ENCODE peak calls at places on chromosomes 2 and 18, in nine cellular contexts. One of them, this sample, is unnamed.

GRCh38 chr18:629303-630150 is 27.9 kb upstream of the TYMS start:
- DNase-seq in activated CD4-positive, alpha-beta T cell treated with anti-CD3 and anti-CD28 coated beads, Interleukin-2, amount 50 U/mL, for 48 hours: peak; percentile 8
- DNase-seq in H9: no peak
- DNase-seq in amygdala: no peak
- DNase-seq in memory B cell: no peak
- DNase-seq in GM23338: peak; percentile 50
- DNase-seq in NCI-H774: no peak
- DNase-seq in activated CD8-positive, alpha-beta memory T cell treated with anti-CD3 and anti-CD28 coated beads, Interleukin-2, amount 50 U/mL, for 4 hours: no peak
- DNase-seq in H54: no peak
- DNase-seq in this sample: no peak

GRCh38 chr2:26412091-26412673 is 10.5 kb downstream of the DRC1 start:
- DNase-seq in activated CD4-positive, alpha-beta T cell treated with anti-CD3 and anti-CD28 coated beads, Interleukin-2, amount 50 U/mL, for 48 hours: no peak
- DNase-seq in H9: no peak
- DNase-seq in amygdala: no peak
- DNase-seq in memory B cell: no peak
- DNase-seq in GM23338: no peak
- DNase-seq in NCI-H774: no peak
- DNase-seq in activated CD8-positive, alpha-beta memory T cell treated with anti-CD3 and anti-CD28 coated beads, Interleukin-2, amount 50 U/mL, for 4 hours: no peak
- DNase-seq in H54: no peak
- DNase-seq in this sample: peak; percentile 37

GRCh38 chr18:57242285-57242684 is 95.4 kb downstream of the BOD1L2 start:
- DNase-seq in activated CD4-positive, alpha-beta T cell treated with anti-CD3 and anti-CD28 coated beads, Interleukin-2, amount 50 U/mL, for 48 hours: no peak
- DNase-seq in H9: no peak
- DNase-seq in amygdala: no peak
- DNase-seq in memory B cell: no peak
- DNase-seq in GM23338: no peak
- DNase-seq in NCI-H774: no peak
- DNase-seq in activated CD8-positive, alpha-beta memory T cell treated with anti-CD3 and anti-CD28 coated beads, Interleukin-2, amount 50 U/mL, for 4 hours: no peak
- DNase-seq in H54: no peak
- DNase-seq in this sample: no peak

GRCh38 chr18:32389868-32390267 is 80.8 kb downstream of the GAREM1 start:
- DNase-seq in activated CD4-positive, alpha-beta T cell treated with anti-CD3 and anti-CD28 coated beads, Interleukin-2, amount 50 U/mL, for 48 hours: no peak
- DNase-seq in H9: no peak
- DNase-seq in amygdala: no peak
- DNase-seq in memory B cell: no peak
- DNase-seq in GM23338: no peak
- DNase-seq in NCI-H774: peak; percentile 64
- DNase-seq in activated CD8-positive, alpha-beta memory T cell treated with anti-CD3 and anti-CD28 coated beads, Interleukin-2, amount 50 U/mL, for 4 hours: no peak
- DNase-seq in H54: no peak
- DNase-seq in this sample: no peak

GRCh38 chr2:227388537-227389011 is 825 bp upstream of the SCYGR1 start:
- DNase-seq in activated CD4-positive, alpha-beta T cell treated with anti-CD3 and anti-CD28 coated beads, Interleukin-2, amount 50 U/mL, for 48 hours: no peak
- DNase-seq in H9: no peak
- DNase-seq in amygdala: no peak
- DNase-seq in memory B cell: no peak
- DNase-seq in GM23338: no peak
- DNase-seq in NCI-H774: no peak
- DNase-seq in activated CD8-positive, alpha-beta memory T cell treated with anti-CD3 and anti-CD28 coated beads, Interleukin-2, amount 50 U/mL, for 4 hours: no peak
- DNase-seq in H54: peak; percentile 45
- DNase-seq in this sample: no peak

GRCh38 chr2:108444941-108445840 is 3.8 kb upstream of the GCC2 start:
- DNase-seq in activated CD4-positive, alpha-beta T cell treated with anti-CD3 and anti-CD28 coated beads, Interleukin-2, amount 50 U/mL, for 48 hours: no peak
- DNase-seq in H9: peak; percentile 57
- DNase-seq in amygdala: no peak
- DNase-seq in memory B cell: no peak
- DNase-seq in GM23338: no peak
- DNase-seq in NCI-H774: no peak
- DNase-seq in activated CD8-positive, alpha-beta memory T cell treated with anti-CD3 and anti-CD28 coated beads, Interleukin-2, amount 50 U/mL, for 4 hours: no peak
- DNase-seq in H54: no peak
- DNase-seq in this sample: no peak

GRCh38 chr2:145411493-145411892 is 891.6 kb upstream of the ZEB2 start:
- DNase-seq in activated CD4-positive, alpha-beta T cell treated with anti-CD3 and anti-CD28 coated beads, Interleukin-2, amount 50 U/mL, for 48 hours: no peak
- DNase-seq in H9: no peak
- DNase-seq in amygdala: no peak
- DNase-seq in memory B cell: peak; percentile 21
- DNase-seq in GM23338: no peak
- DNase-seq in NCI-H774: no peak
- DNase-seq in activated CD8-positive, alpha-beta memory T cell treated with anti-CD3 and anti-CD28 coated beads, Interleukin-2, amount 50 U/mL, for 4 hours: no peak
- DNase-seq in H54: no peak
- DNase-seq in this sample: no peak

GRCh38 chr2:23669413-23670244 is 257.3 kb downstream of the ATAD2B start:
- DNase-seq in activated CD4-positive, alpha-beta T cell treated with anti-CD3 and anti-CD28 coated beads, Interleukin-2, amount 50 U/mL, for 48 hours: no peak
- DNase-seq in H9: no peak
- DNase-seq in amygdala: no peak
- DNase-seq in memory B cell: no peak
- DNase-seq in GM23338: no peak
- DNase-seq in NCI-H774: no peak
- DNase-seq in activated CD8-positive, alpha-beta memory T cell treated with anti-CD3 and anti-CD28 coated beads, Interleukin-2, amount 50 U/mL, for 4 hours: no peak
- DNase-seq in H54: no peak
- DNase-seq in this sample: no peak

GRCh38 chr2:189803431-189803830 is 19.2 kb downstream of the PMS1 start:
- DNase-seq in activated CD4-positive, alpha-beta T cell treated with anti-CD3 and anti-CD28 coated beads, Interleukin-2, amount 50 U/mL, for 48 hours: no peak
- DNase-seq in H9: no peak
- DNase-seq in amygdala: no peak
- DNase-seq in memory B cell: no peak
- DNase-seq in GM23338: no peak
- DNase-seq in NCI-H774: no peak
- DNase-seq in activated CD8-positive, alpha-beta memory T cell treated with anti-CD3 and anti-CD28 coated beads, Interleukin-2, amount 50 U/mL, for 4 hours: no peak
- DNase-seq in H54: no peak
- DNase-seq in this sample: no peak

GRCh38 chr2:23756593-23757292 is 170.2 kb downstream of the ATAD2B start:
- DNase-seq in activated CD4-positive, alpha-beta T cell treated with anti-CD3 and anti-CD28 coated beads, Interleukin-2, amount 50 U/mL, for 48 hours: no peak
- DNase-seq in H9: no peak
- DNase-seq in amygdala: no peak
- DNase-seq in memory B cell: no peak
- DNase-seq in GM23338: no peak
- DNase-seq in NCI-H774: no peak
- DNase-seq in activated CD8-positive, alpha-beta memory T cell treated with anti-CD3 and anti-CD28 coated beads, Interleukin-2, amount 50 U/mL, for 4 hours: no peak
- DNase-seq in H54: no peak
- DNase-seq in this sample: no peak

GRCh38 chr2:37636209-37637077 is 35.0 kb downstream of the CDC42EP3 start:
- DNase-seq in activated CD4-positive, alpha-beta T cell treated with anti-CD3 and anti-CD28 coated beads, Interleukin-2, amount 50 U/mL, for 48 hours: no peak
- DNase-seq in H9: no peak
- DNase-seq in amygdala: no peak
- DNase-seq in memory B cell: no peak
- DNase-seq in GM23338: no peak
- DNase-seq in NCI-H774: no peak
- DNase-seq in activated CD8-positive, alpha-beta memory T cell treated with anti-CD3 and anti-CD28 coated beads, Interleukin-2, amount 50 U/mL, for 4 hours: no peak
- DNase-seq in H54: no peak
- DNase-seq in this sample: no peak

GRCh38 chr2:238239872-238240760 is at the start of gene HES6:
- DNase-seq in activated CD4-positive, alpha-beta T cell treated with anti-CD3 and anti-CD28 coated beads, Interleukin-2, amount 50 U/mL, for 48 hours: peak; percentile 84
- DNase-seq in H9: peak; percentile 94
- DNase-seq in amygdala: peak; percentile 83
- DNase-seq in memory B cell: peak; percentile 69
- DNase-seq in GM23338: peak; percentile 95
- DNase-seq in NCI-H774: peak; percentile 93
- DNase-seq in activated CD8-positive, alpha-beta memory T cell treated with anti-CD3 and anti-CD28 coated beads, Interleukin-2, amount 50 U/mL, for 4 hours: peak; percentile 69
- DNase-seq in H54: peak; percentile 97
- DNase-seq in this sample: peak; percentile 96

GRCh38 chr2:70946832-70947442 is 11.2 kb downstream of the ATP6V1B1 start:
- DNase-seq in activated CD4-positive, alpha-beta T cell treated with anti-CD3 and anti-CD28 coated beads, Interleukin-2, amount 50 U/mL, for 48 hours: peak; percentile 68
- DNase-seq in H9: peak; percentile 68
- DNase-seq in amygdala: peak; percentile 24
- DNase-seq in memory B cell: peak; percentile 50
- DNase-seq in GM23338: peak; percentile 86
- DNase-seq in NCI-H774: peak; percentile 14
- DNase-seq in activated CD8-positive, alpha-beta memory T cell treated with anti-CD3 and anti-CD28 coated beads, Interleukin-2, amount 50 U/mL, for 4 hours: peak; percentile 44
- DNase-seq in H54: peak; percentile 42
- DNase-seq in this sample: no peak

GRCh38 chr18:12305930-12306629 is 2.0 kb upstream of the TUBB6 start:
- DNase-seq in activated CD4-positive, alpha-beta T cell treated with anti-CD3 and anti-CD28 coated beads, Interleukin-2, amount 50 U/mL, for 48 hours: no peak
- DNase-seq in H9: peak; percentile 56
- DNase-seq in amygdala: no peak
- DNase-seq in memory B cell: no peak
- DNase-seq in GM23338: peak; percentile 57
- DNase-seq in NCI-H774: no peak
- DNase-seq in activated CD8-positive, alpha-beta memory T cell treated with anti-CD3 and anti-CD28 coated beads, Interleukin-2, amount 50 U/mL, for 4 hours: no peak
- DNase-seq in H54: no peak
- DNase-seq in this sample: no peak

GRCh38 chr18:76451475-76452331 is 43.3 kb downstream of the ZNF516 start:
- DNase-seq in activated CD4-positive, alpha-beta T cell treated with anti-CD3 and anti-CD28 coated beads, Interleukin-2, amount 50 U/mL, for 48 hours: no peak
- DNase-seq in H9: peak; percentile 27
- DNase-seq in amygdala: no peak
- DNase-seq in memory B cell: no peak
- DNase-seq in GM23338: peak; percentile 35
- DNase-seq in NCI-H774: no peak
- DNase-seq in activated CD8-positive, alpha-beta memory T cell treated with anti-CD3 and anti-CD28 coated beads, Interleukin-2, amount 50 U/mL, for 4 hours: no peak
- DNase-seq in H54: no peak
- DNase-seq in this sample: no peak

GRCh38 chr2:233121856-233122255 is 61.7 kb downstream of the INPP5D start:
- DNase-seq in activated CD4-positive, alpha-beta T cell treated with anti-CD3 and anti-CD28 coated beads, Interleukin-2, amount 50 U/mL, for 48 hours: no peak
- DNase-seq in H9: no peak
- DNase-seq in amygdala: no peak
- DNase-seq in memory B cell: no peak
- DNase-seq in GM23338: no peak
- DNase-seq in NCI-H774: no peak
- DNase-seq in activated CD8-positive, alpha-beta memory T cell treated with anti-CD3 and anti-CD28 coated beads, Interleukin-2, amount 50 U/mL, for 4 hours: no peak
- DNase-seq in H54: no peak
- DNase-seq in this sample: no peak

GRCh38 chr18:75083131-75083530 is 125.8 kb downstream of the PTGR3 start:
- DNase-seq in activated CD4-positive, alpha-beta T cell treated with anti-CD3 and anti-CD28 coated beads, Interleukin-2, amount 50 U/mL, for 48 hours: no peak
- DNase-seq in H9: no peak
- DNase-seq in amygdala: no peak
- DNase-seq in memory B cell: no peak
- DNase-seq in GM23338: no peak
- DNase-seq in NCI-H774: no peak
- DNase-seq in activated CD8-positive, alpha-beta memory T cell treated with anti-CD3 and anti-CD28 coated beads, Interleukin-2, amount 50 U/mL, for 4 hours: no peak
- DNase-seq in H54: no peak
- DNase-seq in this sample: no peak

GRCh38 chr2:54809814-54810213 is 86.4 kb downstream of the EML6 start:
- DNase-seq in activated CD4-positive, alpha-beta T cell treated with anti-CD3 and anti-CD28 coated beads, Interleukin-2, amount 50 U/mL, for 48 hours: no peak
- DNase-seq in H9: no peak
- DNase-seq in amygdala: no peak
- DNase-seq in memory B cell: no peak
- DNase-seq in GM23338: no peak
- DNase-seq in NCI-H774: no peak
- DNase-seq in activated CD8-positive, alpha-beta memory T cell treated with anti-CD3 and anti-CD28 coated beads, Interleukin-2, amount 50 U/mL, for 4 hours: no peak
- DNase-seq in H54: no peak
- DNase-seq in this sample: no peak

GRCh38 chr18:9876867-9877654 is 8.7 kb upstream of the TXNDC2 start:
- DNase-seq in activated CD4-positive, alpha-beta T cell treated with anti-CD3 and anti-CD28 coated beads, Interleukin-2, amount 50 U/mL, for 48 hours: peak; percentile 13
- DNase-seq in H9: no peak
- DNase-seq in amygdala: no peak
- DNase-seq in memory B cell: no peak
- DNase-seq in GM23338: peak; percentile 27
- DNase-seq in NCI-H774: no peak
- DNase-seq in activated CD8-positive, alpha-beta memory T cell treated with anti-CD3 and anti-CD28 coated beads, Interleukin-2, amount 50 U/mL, for 4 hours: no peak
- DNase-seq in H54: peak; percentile 29
- DNase-seq in this sample: no peak

GRCh38 chr2:231904161-231904611 is 22.0 kb downstream of the NPPC start:
- DNase-seq in activated CD4-positive, alpha-beta T cell treated with anti-CD3 and anti-CD28 coated beads, Interleukin-2, amount 50 U/mL, for 48 hours: no peak
- DNase-seq in H9: no peak
- DNase-seq in amygdala: no peak
- DNase-seq in memory B cell: no peak
- DNase-seq in GM23338: no peak
- DNase-seq in NCI-H774: no peak
- DNase-seq in activated CD8-positive, alpha-beta memory T cell treated with anti-CD3 and anti-CD28 coated beads, Interleukin-2, amount 50 U/mL, for 4 hours: no peak
- DNase-seq in H54: no peak
- DNase-seq in this sample: no peak

GRCh38 chr2:222547108-222547507 is 108.8 kb downstream of the FARSB start:
- DNase-seq in activated CD4-positive, alpha-beta T cell treated with anti-CD3 and anti-CD28 coated beads, Interleukin-2, amount 50 U/mL, for 48 hours: no peak
- DNase-seq in H9: no peak
- DNase-seq in amygdala: no peak
- DNase-seq in memory B cell: no peak
- DNase-seq in GM23338: no peak
- DNase-seq in NCI-H774: no peak
- DNase-seq in activated CD8-positive, alpha-beta memory T cell treated with anti-CD3 and anti-CD28 coated beads, Interleukin-2, amount 50 U/mL, for 4 hours: no peak
- DNase-seq in H54: no peak
- DNase-seq in this sample: no peak

GRCh38 chr2:27956895-27957294 is 66.4 kb downstream of the BABAM2 start:
- DNase-seq in activated CD4-positive, alpha-beta T cell treated with anti-CD3 and anti-CD28 coated beads, Interleukin-2, amount 50 U/mL, for 48 hours: no peak
- DNase-seq in H9: no peak
- DNase-seq in amygdala: no peak
- DNase-seq in memory B cell: no peak
- DNase-seq in GM23338: no peak
- DNase-seq in NCI-H774: no peak
- DNase-seq in activated CD8-positive, alpha-beta memory T cell treated with anti-CD3 and anti-CD28 coated beads, Interleukin-2, amount 50 U/mL, for 4 hours: no peak
- DNase-seq in H54: no peak
- DNase-seq in this sample: no peak

GRCh38 chr2:86290596-86291327 is 46.7 kb downstream of the REEP1 start:
- DNase-seq in activated CD4-positive, alpha-beta T cell treated with anti-CD3 and anti-CD28 coated beads, Interleukin-2, amount 50 U/mL, for 48 hours: no peak
- DNase-seq in H9: no peak
- DNase-seq in amygdala: no peak
- DNase-seq in memory B cell: no peak
- DNase-seq in GM23338: no peak
- DNase-seq in NCI-H774: no peak
- DNase-seq in activated CD8-positive, alpha-beta memory T cell treated with anti-CD3 and anti-CD28 coated beads, Interleukin-2, amount 50 U/mL, for 4 hours: no peak
- DNase-seq in H54: no peak
- DNase-seq in this sample: no peak

GRCh38 chr18:59385191-59385590 is 26.1 kb upstream of the LMAN1 start:
- DNase-seq in activated CD4-positive, alpha-beta T cell treated with anti-CD3 and anti-CD28 coated beads, Interleukin-2, amount 50 U/mL, for 48 hours: no peak
- DNase-seq in H9: no peak
- DNase-seq in amygdala: no peak
- DNase-seq in memory B cell: no peak
- DNase-seq in GM23338: no peak
- DNase-seq in NCI-H774: no peak
- DNase-seq in activated CD8-positive, alpha-beta memory T cell treated with anti-CD3 and anti-CD28 coated beads, Interleukin-2, amount 50 U/mL, for 4 hours: no peak
- DNase-seq in H54: no peak
- DNase-seq in this sample: no peak

GRCh38 chr2:109162999-109163398 is 34.0 kb downstream of the SH3RF3 start:
- DNase-seq in activated CD4-positive, alpha-beta T cell treated with anti-CD3 and anti-CD28 coated beads, Interleukin-2, amount 50 U/mL, for 48 hours: no peak
- DNase-seq in H9: no peak
- DNase-seq in amygdala: no peak
- DNase-seq in memory B cell: no peak
- DNase-seq in GM23338: no peak
- DNase-seq in NCI-H774: peak; percentile 74
- DNase-seq in activated CD8-positive, alpha-beta memory T cell treated with anti-CD3 and anti-CD28 coated beads, Interleukin-2, amount 50 U/mL, for 4 hours: no peak
- DNase-seq in H54: no peak
- DNase-seq in this sample: no peak

GRCh38 chr2:229927817-229928321 is 5.6 kb downstream of the FBXO36 start:
- DNase-seq in activated CD4-positive, alpha-beta T cell treated with anti-CD3 and anti-CD28 coated beads, Interleukin-2, amount 50 U/mL, for 48 hours: no peak
- DNase-seq in H9: no peak
- DNase-seq in amygdala: no peak
- DNase-seq in memory B cell: no peak
- DNase-seq in GM23338: no peak
- DNase-seq in NCI-H774: no peak
- DNase-seq in activated CD8-positive, alpha-beta memory T cell treated with anti-CD3 and anti-CD28 coated beads, Interleukin-2, amount 50 U/mL, for 4 hours: no peak
- DNase-seq in H54: no peak
- DNase-seq in this sample: no peak

GRCh38 chr18:8073167-8073566 is 506.1 kb downstream of the PTPRM start:
- DNase-seq in activated CD4-positive, alpha-beta T cell treated with anti-CD3 and anti-CD28 coated beads, Interleukin-2, amount 50 U/mL, for 48 hours: no peak
- DNase-seq in H9: no peak
- DNase-seq in amygdala: no peak
- DNase-seq in memory B cell: no peak
- DNase-seq in GM23338: no peak
- DNase-seq in NCI-H774: no peak
- DNase-seq in activated CD8-positive, alpha-beta memory T cell treated with anti-CD3 and anti-CD28 coated beads, Interleukin-2, amount 50 U/mL, for 4 hours: no peak
- DNase-seq in H54: no peak
- DNase-seq in this sample: no peak

GRCh38 chr2:240310645-240311044 is 124.8 kb upstream of the GPC1 start:
- DNase-seq in activated CD4-positive, alpha-beta T cell treated with anti-CD3 and anti-CD28 coated beads, Interleukin-2, amount 50 U/mL, for 48 hours: no peak
- DNase-seq in H9: peak; percentile 17
- DNase-seq in amygdala: no peak
- DNase-seq in memory B cell: no peak
- DNase-seq in GM23338: no peak
- DNase-seq in NCI-H774: no peak
- DNase-seq in activated CD8-positive, alpha-beta memory T cell treated with anti-CD3 and anti-CD28 coated beads, Interleukin-2, amount 50 U/mL, for 4 hours: no peak
- DNase-seq in H54: no peak
- DNase-seq in this sample: no peak

GRCh38 chr2:205934443-205934842 is 151.5 kb downstream of the INO80D start:
- DNase-seq in activated CD4-positive, alpha-beta T cell treated with anti-CD3 and anti-CD28 coated beads, Interleukin-2, amount 50 U/mL, for 48 hours: no peak
- DNase-seq in H9: no peak
- DNase-seq in amygdala: no peak
- DNase-seq in memory B cell: no peak
- DNase-seq in GM23338: peak; percentile 47
- DNase-seq in NCI-H774: no peak
- DNase-seq in activated CD8-positive, alpha-beta memory T cell treated with anti-CD3 and anti-CD28 coated beads, Interleukin-2, amount 50 U/mL, for 4 hours: no peak
- DNase-seq in H54: no peak
- DNase-seq in this sample: no peak

GRCh38 chr18:63031439-63031838 is 288.1 kb downstream of the BCL2 start:
- DNase-seq in activated CD4-positive, alpha-beta T cell treated with anti-CD3 and anti-CD28 coated beads, Interleukin-2, amount 50 U/mL, for 48 hours: no peak
- DNase-seq in H9: no peak
- DNase-seq in amygdala: no peak
- DNase-seq in memory B cell: no peak
- DNase-seq in GM23338: no peak
- DNase-seq in NCI-H774: no peak
- DNase-seq in activated CD8-positive, alpha-beta memory T cell treated with anti-CD3 and anti-CD28 coated beads, Interleukin-2, amount 50 U/mL, for 4 hours: no peak
- DNase-seq in H54: no peak
- DNase-seq in this sample: no peak

GRCh38 chr18:32201936-32202335 is 12.1 kb downstream of the MEP1B start:
- DNase-seq in activated CD4-positive, alpha-beta T cell treated with anti-CD3 and anti-CD28 coated beads, Interleukin-2, amount 50 U/mL, for 48 hours: no peak
- DNase-seq in H9: no peak
- DNase-seq in amygdala: no peak
- DNase-seq in memory B cell: no peak
- DNase-seq in GM23338: no peak
- DNase-seq in NCI-H774: no peak
- DNase-seq in activated CD8-positive, alpha-beta memory T cell treated with anti-CD3 and anti-CD28 coated beads, Interleukin-2, amount 50 U/mL, for 4 hours: no peak
- DNase-seq in H54: no peak
- DNase-seq in this sample: no peak

This sample was measured in GM12891.